ENCODE peak calls at places on chromosomes 5 and 9, in five cellular contexts. One of them, this sample, is unnamed.
A peak's percentile ranks its signal among the peaks of the same experiment; 100 is the strongest.

GRCh38 chr5:112228672-112229071 is 190.4 kb downstream of the EPB41L4A start:
- DNase-seq in epithelial cell of prostate: peak; percentile 77
- DNase-seq in stimulated activated effector memory CD8-positive, alpha-beta T cell treated with anti-CD3 and anti-CD28 coated beads, Interleukin-12 subunit alpha, Interleukin-12 subunit beta, amount 100 ng/mL, for 72 hours: no peak
- DNase-seq in GM12878: no peak
- DNase-seq in stimulated activated CD4-positive, alpha-beta T cell treated with anti-CD3 and anti-CD28 coated beads, Interleukin-4, amount 100 ng/mL, for 1 hour: no peak
- DNase-seq in this sample: peak; percentile 30

GRCh38 chr5:107867266-107867665 is 196.5 kb upstream of the EFNA5 start:
- DNase-seq in epithelial cell of prostate: no peak
- DNase-seq in stimulated activated effector memory CD8-positive, alpha-beta T cell treated with anti-CD3 and anti-CD28 coated beads, Interleukin-12 subunit alpha, Interleukin-12 subunit beta, amount 100 ng/mL, for 72 hours: no peak
- DNase-seq in GM12878: no peak
- DNase-seq in stimulated activated CD4-positive, alpha-beta T cell treated with anti-CD3 and anti-CD28 coated beads, Interleukin-4, amount 100 ng/mL, for 1 hour: no peak
- DNase-seq in this sample: no peak

GRCh38 chr5:150567031-150567680 is 59.2 kb downstream of the NDST1 start:
- DNase-seq in epithelial cell of prostate: no peak
- DNase-seq in stimulated activated effector memory CD8-positive, alpha-beta T cell treated with anti-CD3 and anti-CD28 coated beads, Interleukin-12 subunit alpha, Interleukin-12 subunit beta, amount 100 ng/mL, for 72 hours: no peak
- DNase-seq in GM12878: no peak
- DNase-seq in stimulated activated CD4-positive, alpha-beta T cell treated with anti-CD3 and anti-CD28 coated beads, Interleukin-4, amount 100 ng/mL, for 1 hour: no peak
- DNase-seq in this sample: no peak

GRCh38 chr5:135245521-135246499 is 153.2 kb downstream of the MACROH2A1 start:
- DNase-seq in epithelial cell of prostate: no peak
- DNase-seq in stimulated activated effector memory CD8-positive, alpha-beta T cell treated with anti-CD3 and anti-CD28 coated beads, Interleukin-12 subunit alpha, Interleukin-12 subunit beta, amount 100 ng/mL, for 72 hours: no peak
- DNase-seq in GM12878: no peak
- DNase-seq in stimulated activated CD4-positive, alpha-beta T cell treated with anti-CD3 and anti-CD28 coated beads, Interleukin-4, amount 100 ng/mL, for 1 hour: no peak
- DNase-seq in this sample: no peak

GRCh38 chr5:157459715-157460599 is at the start of gene NIPAL4:
- DNase-seq in epithelial cell of prostate: no peak
- DNase-seq in stimulated activated effector memory CD8-positive, alpha-beta T cell treated with anti-CD3 and anti-CD28 coated beads, Interleukin-12 subunit alpha, Interleukin-12 subunit beta, amount 100 ng/mL, for 72 hours: no peak
- DNase-seq in GM12878: no peak
- DNase-seq in stimulated activated CD4-positive, alpha-beta T cell treated with anti-CD3 and anti-CD28 coated beads, Interleukin-4, amount 100 ng/mL, for 1 hour: peak; percentile 59
- DNase-seq in this sample: no peak

GRCh38 chr5:137145726-137146125 is 353.4 kb downstream of the SPOCK1 start:
- DNase-seq in epithelial cell of prostate: no peak
- DNase-seq in stimulated activated effector memory CD8-positive, alpha-beta T cell treated with anti-CD3 and anti-CD28 coated beads, Interleukin-12 subunit alpha, Interleukin-12 subunit beta, amount 100 ng/mL, for 72 hours: no peak
- DNase-seq in GM12878: no peak
- DNase-seq in stimulated activated CD4-positive, alpha-beta T cell treated with anti-CD3 and anti-CD28 coated beads, Interleukin-4, amount 100 ng/mL, for 1 hour: no peak
- DNase-seq in this sample: no peak

GRCh38 chr5:169911448-169912212 is 68.7 kb downstream of the INSYN2B start:
- DNase-seq in epithelial cell of prostate: no peak
- DNase-seq in stimulated activated effector memory CD8-positive, alpha-beta T cell treated with anti-CD3 and anti-CD28 coated beads, Interleukin-12 subunit alpha, Interleukin-12 subunit beta, amount 100 ng/mL, for 72 hours: no peak
- DNase-seq in GM12878: no peak
- DNase-seq in stimulated activated CD4-positive, alpha-beta T cell treated with anti-CD3 and anti-CD28 coated beads, Interleukin-4, amount 100 ng/mL, for 1 hour: no peak
- DNase-seq in this sample: no peak

GRCh38 chr9:136960212-136960937 is 8.3 kb downstream of the LCN12 start:
- DNase-seq in epithelial cell of prostate: no peak
- DNase-seq in stimulated activated effector memory CD8-positive, alpha-beta T cell treated with anti-CD3 and anti-CD28 coated beads, Interleukin-12 subunit alpha, Interleukin-12 subunit beta, amount 100 ng/mL, for 72 hours: no peak
- DNase-seq in GM12878: no peak
- DNase-seq in stimulated activated CD4-positive, alpha-beta T cell treated with anti-CD3 and anti-CD28 coated beads, Interleukin-4, amount 100 ng/mL, for 1 hour: no peak
- DNase-seq in this sample: no peak

GRCh38 chr5:61597684-61598083 is 265.6 kb downstream of the ZSWIM6 start:
- DNase-seq in epithelial cell of prostate: no peak
- DNase-seq in stimulated activated effector memory CD8-positive, alpha-beta T cell treated with anti-CD3 and anti-CD28 coated beads, Interleukin-12 subunit alpha, Interleukin-12 subunit beta, amount 100 ng/mL, for 72 hours: no peak
- DNase-seq in GM12878: no peak
- DNase-seq in stimulated activated CD4-positive, alpha-beta T cell treated with anti-CD3 and anti-CD28 coated beads, Interleukin-4, amount 100 ng/mL, for 1 hour: no peak
- DNase-seq in this sample: no peak

GRCh38 chr9:88076286-88077070 is 61.8 kb downstream of the SPATA31C2 start:
- DNase-seq in epithelial cell of prostate: peak; percentile 70
- DNase-seq in stimulated activated effector memory CD8-positive, alpha-beta T cell treated with anti-CD3 and anti-CD28 coated beads, Interleukin-12 subunit alpha, Interleukin-12 subunit beta, amount 100 ng/mL, for 72 hours: peak; percentile 50
- DNase-seq in GM12878: no peak
- DNase-seq in stimulated activated CD4-positive, alpha-beta T cell treated with anti-CD3 and anti-CD28 coated beads, Interleukin-4, amount 100 ng/mL, for 1 hour: peak; percentile 43
- DNase-seq in this sample: peak; percentile 73

GRCh38 chr9:132947751-132948150 is 3.3 kb upstream of the TSC1 start:
- DNase-seq in epithelial cell of prostate: no peak
- DNase-seq in stimulated activated effector memory CD8-positive, alpha-beta T cell treated with anti-CD3 and anti-CD28 coated beads, Interleukin-12 subunit alpha, Interleukin-12 subunit beta, amount 100 ng/mL, for 72 hours: no peak
- DNase-seq in GM12878: no peak
- DNase-seq in stimulated activated CD4-positive, alpha-beta T cell treated with anti-CD3 and anti-CD28 coated beads, Interleukin-4, amount 100 ng/mL, for 1 hour: no peak
- DNase-seq in this sample: no peak

This sample was measured in keratinocyte.